ENCODE peak calls at places on chromosome 14, in ten cellular contexts. M, C, B, G, Y, E, R, U, H and X are unnamed samples.

GRCh38 chr14:101757839-101758211 is 3.7 kb upstream of the PPP2R5C start:
- DNase-seq in M (no peak), C (no peak), B (no peak), G (no peak), Y (no peak), E (no peak), R (no peak), U (no peak), H (no peak), X (no peak)

GRCh38 chr14:59123975-59124374 is 64.5 kb upstream of the DAAM1 start:
- DNase-seq in M (no peak), C (no peak), B (no peak), G (peak; percentile 76), Y (no peak), E (peak; percentile 32), R (no peak), U (peak; percentile 41), H (peak; percentile 18), X (peak; percentile 7)

GRCh38 chr14:51394391-51394790 is 154.3 kb downstream of the TMX1 start:
- DNase-seq in M (no peak), C (no peak), B (no peak), G (no peak), Y (peak; percentile 73), E (no peak), R (no peak), U (no peak), H (no peak), X (peak; percentile 57)

GRCh38 chr14:80996049-80996901 is 40.9 kb downstream of the TSHR start:
- DNase-seq in M (peak; percentile 78), C (peak; percentile 26), B (peak; percentile 6), G (peak; percentile 83), Y (peak; percentile 81), E (peak; percentile 71), R (no peak), U (peak; percentile 88), H (no peak), X (peak; percentile 78)

GRCh38 chr14:36096090-36096489 is 80.4 kb downstream of the PTCSC3 start:
- DNase-seq in M (peak; percentile 83), C (no peak), B (no peak), G (peak; percentile 37), Y (no peak), E (no peak), R (no peak), U (no peak), H (no peak), X (no peak)

GRCh38 chr14:36941783-36942521 is 230.5 kb downstream of the SLC25A21 start:
- DNase-seq in M (peak; percentile 45), C (peak; percentile 11), B (peak; percentile 3), G (peak; percentile 88), Y (peak; percentile 54), E (peak; percentile 52), R (peak; percentile 22), U (peak; percentile 76), H (peak; percentile 64), X (peak; percentile 74)

GRCh38 chr14:75247286-75247922 is 31.2 kb upstream of the FOS start:
- DNase-seq in M (no peak), C (peak; percentile 34), B (no peak), G (no peak), Y (no peak), E (no peak), R (peak; percentile 34), U (no peak), H (no peak), X (peak; percentile 43)

GRCh38 chr14:59510001-59510400 is 25.7 kb downstream of the JKAMP start:
- DNase-seq in M (no peak), C (no peak), B (no peak), G (no peak), Y (no peak), E (no peak), R (no peak), U (no peak), H (no peak), X (no peak)

GRCh38 chr14:96117101-96117897 is 78.1 kb downstream of the C14orf132 start:
- DNase-seq in M (no peak), C (no peak), B (no peak), G (peak; percentile 14), Y (peak; percentile 56), E (no peak), R (no peak), U (peak; percentile 72), H (peak; percentile 28), X (no peak)

GRCh38 chr14:52641745-52642144 is 53.6 kb downstream of the ERO1A start:
- DNase-seq in M (no peak), C (no peak), B (no peak), G (peak; percentile 83), Y (no peak), E (no peak), R (no peak), U (no peak), H (no peak), X (no peak)

GRCh38 chr14:28767851-28768548 is 1.4 kb downstream of the FOXG1 start:
- DNase-seq in M (no peak), C (no peak), B (no peak), G (no peak), Y (no peak), E (no peak), R (no peak), U (no peak), H (peak; percentile 49), X (no peak)

GRCh38 chr14:74963705-74964271 is 8.4 kb upstream of the PGF start:
- DNase-seq in M (peak; percentile 81), C (no peak), B (no peak), G (no peak), Y (no peak), E (peak; percentile 89), R (no peak), U (no peak), H (no peak), X (peak; percentile 77)

GRCh38 chr14:104289485-104289884 is 151.1 kb downstream of the KIF26A start:
- DNase-seq in M (no peak), C (no peak), B (no peak), G (peak; percentile 19), Y (no peak), E (no peak), R (no peak), U (no peak), H (no peak), X (no peak)

GRCh38 chr14:70177092-70177491 is 11.7 kb downstream of the SLC8A3 start:
- DNase-seq in M (no peak), C (no peak), B (no peak), G (no peak), Y (no peak), E (no peak), R (no peak), U (peak; percentile 94), H (no peak), X (no peak)

GRCh38 chr14:63760014-63760413 is 32.1 kb upstream of the SGPP1 start:
- DNase-seq in M (no peak), C (peak; percentile 26), B (no peak), G (no peak), Y (no peak), E (no peak), R (no peak), U (no peak), H (no peak), X (no peak)

GRCh38 chr14:95146079-95146771 is 11.1 kb downstream of the DICER1 start:
- DNase-seq in M (peak; percentile 29), C (no peak), B (no peak), G (no peak), Y (no peak), E (no peak), R (no peak), U (no peak), H (no peak), X (no peak)

GRCh38 chr14:88417594-88417993 is 32.1 kb downstream of the SPATA7 start:
- DNase-seq in M (no peak), C (no peak), B (no peak), G (peak; percentile 30), Y (no peak), E (no peak), R (no peak), U (no peak), H (no peak), X (no peak)

GRCh38 chr14:99549684-99550083 is 54.3 kb downstream of the CCDC85C start:
- DNase-seq in M (no peak), C (no peak), B (no peak), G (no peak), Y (peak; percentile 35), E (no peak), R (no peak), U (no peak), H (no peak), X (no peak)

GRCh38 chr14:67636361-67636919 is 16.7 kb downstream of the ARG2 start:
- DNase-seq in M (peak; percentile 42), C (no peak), B (no peak), G (no peak), Y (peak; percentile 44), E (peak; percentile 67), R (no peak), U (no peak), H (peak; percentile 6), X (peak; percentile 37)

GRCh38 chr14:45204241-45204640 is 48.8 kb downstream of the MIS18BP1 start:
- DNase-seq in M (no peak), C (no peak), B (no peak), G (no peak), Y (no peak), E (no peak), R (no peak), U (no peak), H (no peak), X (no peak)

GRCh38 chr14:35331605-35332516 is 39.7 kb downstream of the PSMA6 start:
- DNase-seq in M (peak; percentile 97), C (no peak), B (no peak), G (peak; percentile 93), Y (peak; percentile 75), E (no peak), R (no peak), U (no peak), H (no peak), X (no peak)

GRCh38 chr14:90177537-90178189 is 78.7 kb upstream of the PSMC1 start:
- DNase-seq in M (peak; percentile 33), C (no peak), B (no peak), G (peak; percentile 37), Y (peak; percentile 28), E (no peak), R (no peak), U (peak; percentile 65), H (no peak), X (no peak)

GRCh38 chr14:79702197-79702596 is 509.1 kb downstream of the DIO2 start:
- DNase-seq in M (peak; percentile 15), C (no peak), B (no peak), G (peak; percentile 2), Y (no peak), E (peak; percentile 56), R (no peak), U (no peak), H (no peak), X (no peak)

GRCh38 chr14:69204753-69205152 is 13.5 kb downstream of the EXD2 start:
- DNase-seq in M (peak; percentile 80), C (no peak), B (no peak), G (peak; percentile 84), Y (no peak), E (peak; percentile 27), R (no peak), U (no peak), H (no peak), X (peak; percentile 40)

GRCh38 chr14:34322940-34323418 is 139.1 kb downstream of the SPTSSA start:
- DNase-seq in M (peak; percentile 28), C (peak; percentile 63), B (peak; percentile 8), G (peak; percentile 68), Y (peak; percentile 60), E (peak; percentile 36), R (peak; percentile 66), U (peak; percentile 25), H (peak; percentile 48), X (peak; percentile 79)

GRCh38 chr14:21467620-21468019 is 9.1 kb downstream of the RAB2B start:
- DNase-seq in M (peak; percentile 58), C (no peak), B (no peak), G (peak; percentile 74), Y (peak; percentile 61), E (peak; percentile 75), R (no peak), U (no peak), H (no peak), X (peak; percentile 96)